ENCODE peak calls at places on chromosomes 6 and 20, in seven cellular contexts. H, K, X, A, Z, D and W are unnamed samples.
A peak's percentile ranks its signal among the peaks of the same experiment; 100 is the strongest.

GRCh38 chr6:26599134-26599533 is 2.4 kb downstream of the ABT1 start:
- DNase-seq in H (no peak), K (no peak), X (no peak), A (no peak), Z (no peak), D (no peak), W (no peak)

GRCh38 chr6:37283786-37284185 is 25.8 kb upstream of the TMEM217 start:
- DNase-seq in H (no peak), K (peak; percentile 90), X (peak; percentile 24), A (no peak), Z (no peak), D (peak; percentile 31), W (peak; percentile 63)

GRCh38 chr6:13653296-13653695 is 38.2 kb downstream of the NOL7 start:
- DNase-seq in H (no peak), K (no peak), X (no peak), A (no peak), Z (no peak), D (no peak), W (no peak)

GRCh38 chr20:8133816-8134451 is 1.9 kb downstream of the PLCB1 start:
- DNase-seq in H (no peak), K (no peak), X (no peak), A (no peak), Z (no peak), D (no peak), W (no peak)

GRCh38 chr6:28816909-28817807 is 106.6 kb downstream of the TRIM27 start:
- DNase-seq in H (no peak), K (no peak), X (no peak), A (peak; percentile 80), Z (peak; percentile 77), D (peak; percentile 52), W (no peak)

GRCh38 chr20:2820084-2820895 is 4.1 kb downstream of the TMEM239 start:
- DNase-seq in H (no peak), K (no peak), X (no peak), A (no peak), Z (no peak), D (peak; percentile 90), W (no peak)

GRCh38 chr6:109443425-109443950 is 3.0 kb downstream of the SMPD2 start:
- DNase-seq in H (no peak), K (no peak), X (no peak), A (no peak), Z (no peak), D (no peak), W (no peak)

GRCh38 chr20:5863040-5863811 is 87.1 kb downstream of the TRMT6 start:
- DNase-seq in H (no peak), K (no peak), X (no peak), A (peak; percentile 45), Z (peak; percentile 82), D (peak; percentile 86), W (peak; percentile 9)

GRCh38 chr6:44906761-44907160 is 421.4 kb upstream of the RUNX2 start:
- DNase-seq in H (no peak), K (no peak), X (no peak), A (no peak), Z (no peak), D (peak; percentile 47), W (no peak)

GRCh38 chr6:161067749-161068148 is 76.2 kb downstream of the MAP3K4 start:
- DNase-seq in H (no peak), K (no peak), X (no peak), A (no peak), Z (no peak), D (no peak), W (no peak)